ENCODE peak calls at places on chromosomes 1 and 21, in five cellular contexts. One of them, this sample, is unnamed.

GRCh38 chr1:90729484-90730246 is 12.6 kb upstream of the BARHL2 start:
- DNase-seq in A549: no peak
- DNase-seq in fibroblast of the aortic adventitia: no peak
- DNase-seq in AG10803: no peak
- DNase-seq in ascending aorta: no peak
- DNase-seq in this sample: no peak

GRCh38 chr21:43734830-43735229 is 15.9 kb downstream of the PDXK start:
- DNase-seq in A549: no peak
- DNase-seq in fibroblast of the aortic adventitia: peak
- DNase-seq in AG10803: peak
- DNase-seq in ascending aorta: no peak
- DNase-seq in this sample: no peak

GRCh38 chr1:10782491-10783244 is 13.8 kb downstream of the CASZ1 start:
- DNase-seq in A549: no peak
- DNase-seq in fibroblast of the aortic adventitia: no peak
- DNase-seq in AG10803: no peak
- DNase-seq in ascending aorta: no peak
- DNase-seq in this sample: no peak

GRCh38 chr1:65773391-65773790 is 19.3 kb upstream of the PDE4B start:
- DNase-seq in A549: no peak
- DNase-seq in fibroblast of the aortic adventitia: no peak
- DNase-seq in AG10803: peak
- DNase-seq in ascending aorta: no peak
- DNase-seq in this sample: no peak

GRCh38 chr1:209899948-209900347 is 38.1 kb upstream of the SYT14 start:
- DNase-seq in A549: no peak
- DNase-seq in fibroblast of the aortic adventitia: no peak
- DNase-seq in AG10803: no peak
- DNase-seq in ascending aorta: no peak
- DNase-seq in this sample: no peak

GRCh38 chr1:44297695-44298400 is 57.2 kb downstream of the ERI3 start:
- DNase-seq in A549: no peak
- DNase-seq in fibroblast of the aortic adventitia: no peak
- DNase-seq in AG10803: no peak
- DNase-seq in ascending aorta: no peak
- DNase-seq in this sample: no peak

GRCh38 chr21:28333455-28334108 is 659.1 kb downstream of the LTN1 start:
- DNase-seq in A549: no peak
- DNase-seq in fibroblast of the aortic adventitia: peak
- DNase-seq in AG10803: peak
- DNase-seq in ascending aorta: no peak
- DNase-seq in this sample: no peak

GRCh38 chr21:42025392-42026071 is 15.4 kb upstream of the ZBTB21 start:
- DNase-seq in A549: no peak
- DNase-seq in fibroblast of the aortic adventitia: peak
- DNase-seq in AG10803: peak
- DNase-seq in ascending aorta: no peak
- DNase-seq in this sample: no peak

GRCh38 chr1:117671781-117672501 is 66.1 kb downstream of the TENT5C start:
- DNase-seq in A549: no peak
- DNase-seq in fibroblast of the aortic adventitia: peak
- DNase-seq in AG10803: peak
- DNase-seq in ascending aorta: no peak
- DNase-seq in this sample: no peak

GRCh38 chr1:206898089-206898908 is 1.1 kb downstream of the IL24 start:
- DNase-seq in A549: no peak
- DNase-seq in fibroblast of the aortic adventitia: peak
- DNase-seq in AG10803: peak
- DNase-seq in ascending aorta: no peak
- DNase-seq in this sample: no peak

GRCh38 chr1:12591267-12591938 is 26.6 kb downstream of the DHRS3 start:
- DNase-seq in A549: no peak
- DNase-seq in fibroblast of the aortic adventitia: peak
- DNase-seq in AG10803: peak
- DNase-seq in ascending aorta: peak
- DNase-seq in this sample: no peak

GRCh38 chr1:27831568-27832410 is 1.2 kb downstream of the PPP1R8 start:
- DNase-seq in A549: no peak
- DNase-seq in fibroblast of the aortic adventitia: peak
- DNase-seq in AG10803: no peak
- DNase-seq in ascending aorta: no peak
- DNase-seq in this sample: no peak

GRCh38 chr1:21313146-21313885 is 23.1 kb upstream of the ECE1 start:
- DNase-seq in A549: no peak
- DNase-seq in fibroblast of the aortic adventitia: peak
- DNase-seq in AG10803: peak
- DNase-seq in ascending aorta: no peak
- DNase-seq in this sample: no peak

GRCh38 chr21:44449473-44450363 is 5.6 kb upstream of the LRRC3 start:
- DNase-seq in A549: no peak
- DNase-seq in fibroblast of the aortic adventitia: no peak
- DNase-seq in AG10803: no peak
- DNase-seq in ascending aorta: no peak
- DNase-seq in this sample: peak

GRCh38 chr1:3939242-3940080 is 39.4 kb upstream of the C1orf174 start:
- DNase-seq in A549: no peak
- DNase-seq in fibroblast of the aortic adventitia: no peak
- DNase-seq in AG10803: no peak
- DNase-seq in ascending aorta: no peak
- DNase-seq in this sample: no peak

GRCh38 chr1:56285554-56286402 is 293.6 kb downstream of the PLPP3 start:
- DNase-seq in A549: no peak
- DNase-seq in fibroblast of the aortic adventitia: no peak
- DNase-seq in AG10803: peak
- DNase-seq in ascending aorta: no peak
- DNase-seq in this sample: no peak

GRCh38 chr1:15850450-15851079 is 3.1 kb downstream of the SPEN start:
- DNase-seq in A549: no peak
- DNase-seq in fibroblast of the aortic adventitia: no peak
- DNase-seq in AG10803: no peak
- DNase-seq in ascending aorta: no peak
- DNase-seq in this sample: no peak

GRCh38 chr1:51242546-51242945 is 6.5 kb downstream of the RNF11 start:
- DNase-seq in A549: no peak
- DNase-seq in fibroblast of the aortic adventitia: no peak
- DNase-seq in AG10803: no peak
- DNase-seq in ascending aorta: no peak
- DNase-seq in this sample: no peak

GRCh38 chr1:19359357-19359756 is 47.2 kb downstream of the SLC66A1 start:
- DNase-seq in A549: no peak
- DNase-seq in fibroblast of the aortic adventitia: no peak
- DNase-seq in AG10803: no peak
- DNase-seq in ascending aorta: no peak
- DNase-seq in this sample: no peak

GRCh38 chr1:226349801-226350503 is 41.0 kb upstream of the LIN9 start:
- DNase-seq in A549: no peak
- DNase-seq in fibroblast of the aortic adventitia: no peak
- DNase-seq in AG10803: no peak
- DNase-seq in ascending aorta: no peak
- DNase-seq in this sample: no peak

GRCh38 chr1:59154406-59154805 is 142.5 kb upstream of the FGGY start:
- DNase-seq in A549: no peak
- DNase-seq in fibroblast of the aortic adventitia: no peak
- DNase-seq in AG10803: peak
- DNase-seq in ascending aorta: no peak
- DNase-seq in this sample: no peak

GRCh38 chr1:37620707-37621106 is 14.0 kb downstream of the RSPO1 start:
- DNase-seq in A549: no peak
- DNase-seq in fibroblast of the aortic adventitia: no peak
- DNase-seq in AG10803: no peak
- DNase-seq in ascending aorta: no peak
- DNase-seq in this sample: no peak

GRCh38 chr1:179153217-179153616 is 71.3 kb downstream of the TOR3A start:
- DNase-seq in A549: no peak
- DNase-seq in fibroblast of the aortic adventitia: peak
- DNase-seq in AG10803: peak
- DNase-seq in ascending aorta: no peak
- DNase-seq in this sample: no peak

DNA sequence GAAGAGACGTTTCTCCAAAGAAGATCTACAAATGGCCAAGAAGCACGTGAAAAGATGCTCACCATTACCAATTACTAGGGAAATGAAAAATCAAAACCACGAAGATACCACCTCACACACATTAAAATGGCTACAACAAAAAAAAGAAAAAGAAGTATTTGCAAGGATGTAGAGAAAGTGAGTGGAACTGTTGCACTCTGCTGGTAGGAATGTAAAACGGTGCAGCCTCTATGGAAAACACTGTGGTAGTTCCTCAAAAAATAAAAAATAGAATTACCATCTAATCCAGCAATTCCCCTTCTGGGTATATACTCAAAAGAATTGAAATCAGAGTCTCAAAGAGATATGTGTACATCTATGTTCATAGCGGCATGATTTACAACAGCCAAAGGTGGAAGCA is 115.4 kb upstream of the EDN2 start:
- DNase-seq in A549: no peak
- DNase-seq in fibroblast of the aortic adventitia: peak
- DNase-seq in AG10803: peak
- DNase-seq in ascending aorta: no peak
- DNase-seq in this sample: no peak
- TF ChIP-seq CTCF in A549: peak
- TF ChIP-seq CTCF in fibroblast of the aortic adventitia: peak
- TF ChIP-seq CTCF in AG10803: peak
- TF ChIP-seq CTCF in ascending aorta: peak
- TF ChIP-seq CTCF in this sample: no peak

GRCh38 chr1:14334336-14335176 is 263.9 kb upstream of the KAZN start:
- DNase-seq in A549: no peak
- DNase-seq in fibroblast of the aortic adventitia: peak
- DNase-seq in AG10803: no peak
- DNase-seq in ascending aorta: no peak
- DNase-seq in this sample: no peak

GRCh38 chr1:14340244-14340800 is 258.2 kb upstream of the KAZN start:
- DNase-seq in A549: no peak
- DNase-seq in fibroblast of the aortic adventitia: peak
- DNase-seq in AG10803: peak
- DNase-seq in ascending aorta: no peak
- DNase-seq in this sample: no peak

GRCh38 chr1:14338509-14338908 is 260.0 kb upstream of the KAZN start:
- DNase-seq in A549: no peak
- DNase-seq in fibroblast of the aortic adventitia: no peak
- DNase-seq in AG10803: no peak
- DNase-seq in ascending aorta: no peak
- DNase-seq in this sample: no peak

DNA sequence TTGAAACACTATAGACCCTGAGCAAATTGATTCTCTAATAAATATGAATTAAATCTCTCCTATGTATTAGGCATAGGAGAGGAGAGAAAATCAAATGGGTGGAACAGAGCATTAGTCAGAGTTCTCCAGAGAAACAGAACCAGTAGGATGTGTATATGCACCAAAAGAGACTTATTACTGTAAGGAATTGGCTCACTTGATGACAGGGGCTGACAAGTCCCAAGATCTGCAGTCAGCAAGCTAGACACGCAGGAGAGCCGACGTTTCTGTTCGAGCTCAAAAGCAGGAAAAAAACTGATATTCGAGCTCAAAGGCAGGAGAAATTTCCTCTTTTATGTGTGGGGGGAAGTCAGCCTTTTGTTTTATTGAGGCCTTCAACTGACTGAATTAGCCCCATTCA is 259.2 kb upstream of the KAZN start:
- DNase-seq in A549: no peak
- DNase-seq in fibroblast of the aortic adventitia: peak
- DNase-seq in AG10803: no peak
- DNase-seq in ascending aorta: no peak
- DNase-seq in this sample: no peak
- TF ChIP-seq CTCF in A549: no peak
- TF ChIP-seq CTCF in fibroblast of the aortic adventitia: no peak
- TF ChIP-seq CTCF in AG10803: no peak
- TF ChIP-seq CTCF in ascending aorta: no peak
- TF ChIP-seq CTCF in this sample: no peak

DNA sequence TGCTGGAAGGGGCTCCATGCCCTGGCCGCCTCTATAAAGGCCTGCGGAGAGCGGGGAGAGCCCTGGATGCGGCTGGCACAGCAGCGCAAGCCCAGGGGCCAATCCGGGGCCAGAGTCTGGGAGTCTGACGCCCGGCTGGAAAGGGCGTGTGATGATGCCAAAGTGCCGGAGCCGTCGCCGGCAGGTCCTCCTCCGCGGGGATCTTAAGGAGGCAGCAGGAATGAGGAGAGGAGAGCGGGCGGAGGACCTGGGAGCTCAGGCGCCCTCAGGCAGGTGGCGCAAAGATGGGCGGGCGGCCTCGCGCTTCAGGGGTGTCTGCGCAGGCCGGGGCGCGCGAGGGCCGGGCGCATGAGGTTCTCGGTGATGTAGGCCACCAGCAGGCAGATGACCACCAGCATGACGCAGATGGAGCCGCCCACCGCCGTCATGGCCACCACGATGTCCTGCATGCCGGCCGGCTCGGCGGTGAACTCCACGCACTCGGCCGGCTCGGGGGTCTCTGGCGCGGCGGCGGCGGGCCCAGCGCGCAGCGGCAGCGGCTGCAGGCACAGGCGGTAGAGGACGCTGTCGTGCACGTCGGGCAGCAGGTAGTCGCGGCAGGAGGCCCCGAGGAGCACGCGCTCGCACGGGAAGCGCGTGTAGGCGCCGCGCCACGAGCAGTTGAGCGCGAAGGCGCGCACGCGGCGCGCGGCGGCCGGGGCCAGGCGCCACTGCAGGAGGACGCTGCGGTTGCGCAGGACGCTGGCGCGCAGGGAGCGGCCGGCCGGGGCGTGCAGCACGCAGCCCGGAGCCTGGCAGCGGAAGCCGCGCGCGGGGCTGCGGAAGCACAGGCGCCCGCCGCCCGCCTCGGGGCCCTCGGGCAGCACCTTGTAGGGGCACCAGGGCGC is 662 bp downstream of the FNDC10 start:
- DNase-seq in A549: no peak
- DNase-seq in fibroblast of the aortic adventitia: peak
- DNase-seq in AG10803: peak
- DNase-seq in ascending aorta: no peak
- DNase-seq in this sample: no peak
- TF ChIP-seq CTCF in A549: no peak
- TF ChIP-seq CTCF in fibroblast of the aortic adventitia: no peak
- TF ChIP-seq CTCF in AG10803: no peak
- TF ChIP-seq CTCF in ascending aorta: no peak
- TF ChIP-seq CTCF in this sample: no peak

DNA sequence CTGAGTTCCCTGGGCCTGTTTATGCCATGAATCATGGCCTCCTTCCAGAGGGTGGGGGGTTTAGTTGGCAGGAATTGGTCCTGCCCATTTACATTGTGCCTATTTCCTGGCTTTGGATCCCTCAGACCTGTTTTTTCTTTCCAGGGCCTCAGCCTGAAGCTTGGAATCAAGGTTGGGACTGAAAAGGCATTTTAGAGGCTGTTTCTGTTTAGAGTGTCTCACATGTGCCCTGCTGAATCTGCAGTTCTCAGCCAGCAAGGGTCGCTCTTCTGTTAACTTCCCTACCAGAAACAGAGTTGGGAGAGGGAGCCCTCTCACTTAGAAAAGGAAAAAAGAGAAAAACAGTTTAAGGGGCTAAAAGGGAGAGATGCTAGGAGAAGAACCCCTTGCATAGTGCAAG is 191.1 kb downstream of the PTPRC start:
- DNase-seq in A549: no peak
- DNase-seq in fibroblast of the aortic adventitia: peak
- DNase-seq in AG10803: peak
- DNase-seq in ascending aorta: no peak
- DNase-seq in this sample: no peak
- TF ChIP-seq CTCF in A549: no peak
- TF ChIP-seq CTCF in fibroblast of the aortic adventitia: peak
- TF ChIP-seq CTCF in AG10803: peak
- TF ChIP-seq CTCF in ascending aorta: no peak
- TF ChIP-seq CTCF in this sample: no peak

This sample was measured in activated B cell treated with CpG ODN at 0.5 μM for 24 hours.